ENCODE peak calls at places on chromosomes 3 and 15, in five cellular contexts. J, I, C, H and A are unnamed samples.

GRCh38 chr3:24502690-24503089 is 8.0 kb upstream of the THRB start:
- DNase-seq in J (no peak), I (no peak), C (no peak), H (no peak), A (no peak)

GRCh38 chr3:100053929-100054620 is 60.2 kb downstream of the FILIP1L start:
- DNase-seq in J (no peak), I (no peak), C (no peak), H (no peak), A (no peak)

GRCh38 chr3:132773071-132773619 is 50.9 kb upstream of the NPHP3 start:
- DNase-seq in J (no peak), I (no peak), C (no peak), H (no peak), A (no peak)

GRCh38 chr3:141877911-141878310 is 1.5 kb downstream of the ATP1B3 start:
- DNase-seq in J (no peak), I (no peak), C (no peak), H (no peak), A (no peak)

GRCh38 chr3:152176241-152176640 is 92.5 kb upstream of the MBNL1 start:
- DNase-seq in J (no peak), I (no peak), C (no peak), H (no peak), A (no peak)

GRCh38 chr3:174342941-174343431 is 516.1 kb upstream of the NAALADL2 start:
- DNase-seq in J (no peak), I (no peak), C (no peak), H (no peak), A (no peak)

GRCh38 chr3:127288921-127289645 is 1.2 kb upstream of the PRR20G start:
- DNase-seq in J (no peak), I (no peak), C (no peak), H (no peak), A (no peak)

GRCh38 chr3:15535757-15536156 is 14.3 kb upstream of the COLQ start:
- DNase-seq in J (no peak), I (no peak), C (no peak), H (no peak), A (no peak)

GRCh38 chr3:187136347-187136746 is 2.9 kb downstream of the RPL39L start:
- DNase-seq in J (no peak), I (no peak), C (no peak), H (no peak), A (no peak)

GRCh38 chr3:81816473-81817260 is 55.2 kb upstream of the GBE1 start:
- DNase-seq in J (no peak), I (no peak), C (no peak), H (no peak), A (no peak)

GRCh38 chr3:97910931-97911351 is 61.3 kb downstream of the RIOX2 start:
- DNase-seq in J (no peak), I (no peak), C (no peak), H (no peak), A (no peak)

DNA sequence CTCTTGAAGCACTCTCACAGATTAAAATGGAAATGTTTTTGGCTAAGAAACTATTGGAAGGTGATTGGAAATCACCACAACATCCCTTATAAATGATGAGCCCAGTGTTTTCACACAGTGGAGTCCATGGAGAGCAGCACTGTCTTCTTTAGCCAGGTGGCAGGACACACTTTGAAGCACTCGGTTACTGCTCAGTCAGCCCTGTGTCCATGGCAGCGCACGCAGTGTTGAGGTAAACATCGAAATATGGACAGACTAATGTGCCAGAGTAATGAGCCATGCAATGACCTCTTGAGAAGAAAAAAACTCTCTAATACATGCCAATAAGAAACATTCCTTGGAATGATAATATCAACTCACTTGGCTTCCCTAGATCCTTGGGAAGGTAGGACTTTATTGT is 66.6 kb downstream of the TGFBR2 start:
- DNase-seq in J (no peak), I (no peak), C (no peak), H (no peak), A (no peak)
- TF ChIP-seq CTCF in J (no peak), I (no peak), C (no peak), H (no peak), A (no peak)

GRCh38 chr3:136950583-136950982 is 7.2 kb upstream of the IL20RB start:
- DNase-seq in J (no peak), I (no peak), C (no peak), H (no peak), A (no peak)

GRCh38 chr3:136949146-136949545 is 8.6 kb upstream of the IL20RB start:
- DNase-seq in J (no peak), I (no peak), C (no peak), H (no peak), A (no peak)

GRCh38 chr3:136952292-136952691 is 5.5 kb upstream of the IL20RB start:
- DNase-seq in J (no peak), I (no peak), C (no peak), H (no peak), A (no peak)

GRCh38 chr3:136947477-136947876 is 10.3 kb upstream of the IL20RB start:
- DNase-seq in J (no peak), I (no peak), C (no peak), H (no peak), A (no peak)

GRCh38 chr3:136949708-136950107 is 8.1 kb upstream of the IL20RB start:
- DNase-seq in J (no peak), I (no peak), C (no peak), H (no peak), A (no peak)
- TF ChIP-seq CTCF in J (peak), I (peak), C (peak), H (no peak), A (no peak)

DNA sequence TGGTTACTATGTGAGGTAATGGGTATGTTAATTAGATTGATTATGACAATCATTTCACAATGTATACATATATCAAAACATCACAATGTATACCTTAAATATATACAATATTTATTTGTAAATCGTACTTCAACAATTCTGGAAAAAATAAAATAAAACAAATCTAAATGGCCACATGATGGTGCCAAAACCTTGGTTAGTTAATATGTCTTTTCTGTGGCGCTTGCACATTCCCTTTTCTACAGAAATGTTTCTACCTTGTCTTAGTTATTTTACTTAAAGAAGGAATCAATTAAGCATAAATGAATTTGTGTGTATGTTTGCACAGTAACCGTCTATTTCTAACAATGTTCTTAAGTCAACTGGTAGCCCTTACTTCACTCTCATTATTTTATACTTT is 53.4 kb downstream of the OXSM start:
- DNase-seq in J (no peak), I (no peak), C (no peak), H (no peak), A (no peak)
- TF ChIP-seq CTCF in J (no peak), I (peak), C (peak), H (no peak), A (peak)

GRCh38 chr15:75677601-75678323 is 30.1 kb downstream of the SNX33 start:
- DNase-seq in J (no peak), I (no peak), C (no peak), H (no peak), A (no peak)
- TF ChIP-seq CTCF in J (no peak), I (no peak), C (no peak), H (no peak), A (no peak)

GRCh38 chr15:26724381-26724780 is 48.5 kb downstream of the GABRB3 start:
- DNase-seq in J (no peak), I (no peak), C (no peak), H (no peak), A (no peak)

GRCh38 chr15:26729030-26729429 is 43.8 kb downstream of the GABRB3 start:
- DNase-seq in J (no peak), I (no peak), C (no peak), H (no peak), A (no peak)

GRCh38 chr15:26731965-26732364 is 40.9 kb downstream of the GABRB3 start:
- DNase-seq in J (no peak), I (no peak), C (no peak), H (no peak), A (no peak)

DNA sequence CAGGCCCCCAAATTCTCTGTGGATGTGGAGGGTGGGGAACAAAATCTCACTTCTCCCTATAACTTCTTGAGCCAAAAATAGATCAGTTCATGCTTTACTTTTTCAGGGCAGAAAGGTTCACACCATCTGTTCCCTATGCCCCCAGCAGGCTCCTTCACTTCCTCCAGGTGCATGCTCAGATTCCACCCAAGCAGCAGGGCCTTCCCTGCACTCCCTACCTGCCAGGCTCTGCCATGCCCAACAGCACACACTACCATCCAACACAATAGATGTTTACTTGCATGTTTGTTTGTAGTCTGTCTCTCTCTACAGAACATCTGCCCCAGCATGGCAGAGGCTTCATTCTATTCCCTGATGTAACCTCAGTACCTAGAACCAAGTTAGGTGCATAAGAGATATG is 43.3 kb downstream of the GABRB3 start:
- DNase-seq in J (no peak), I (no peak), C (no peak), H (no peak), A (no peak)
- TF ChIP-seq CTCF in J (no peak), I (no peak), C (no peak), H (no peak), A (no peak)

GRCh38 chr3:113070226-113071220 is 79.7 kb downstream of the GTPBP8 start:
- DNase-seq in J (no peak), I (no peak), C (no peak), H (no peak), A (no peak)
- TF ChIP-seq CTCF in J (no peak), I (no peak), C (no peak), H (no peak), A (no peak)

GRCh38 chr15:64010719-64011118 is 35.6 kb downstream of the DAPK2 start:
- DNase-seq in J (peak), I (peak), C (no peak), H (no peak), A (no peak)
- TF ChIP-seq CTCF in J (no peak), I (no peak), C (no peak), H (no peak), A (no peak)

GRCh38 chr3:197224034-197224444 is 74.4 kb downstream of the DLG1 start:
- DNase-seq in J (peak), I (no peak), C (no peak), H (no peak), A (no peak)
- TF ChIP-seq CTCF in J (peak), I (peak), C (peak), H (peak), A (peak)

GRCh38 chr3:133938770-133939495 is 43.3 kb upstream of the RAB6B start:
- DNase-seq in J (no peak), I (no peak), C (peak), H (no peak), A (no peak)
- TF ChIP-seq CTCF in J (no peak), I (peak), C (peak), H (no peak), A (no peak)